ENCODE peak calls at places on chromosome 6, in five cellular contexts. Q, L, J, H and F are unnamed samples. For H3K4me1, the result is how much of the 10 kb centered on the place peaks cover.

GRCh38 chr6:167394330-167394729 is 69.4 kb downstream of the TTLL2 start:
- ATAC-seq in Q (no peak), L (no peak), J (no peak), H (peak), F (no peak)

GRCh38 chr6:30590509-30590908 is 19.3 kb downstream of the ABCF1 start:
- ATAC-seq in Q (no peak), L (no peak), J (no peak), H (no peak), F (no peak)

GRCh38 chr6:145020543-145020942 is 714.8 kb downstream of the EPM2A start:
- ATAC-seq in Q (no peak), L (no peak), J (no peak), H (no peak), F (no peak)

GRCh38 chr6:3355358-3356055 is 96.8 kb downstream of the PSMG4 start:
- ATAC-seq in Q (peak), L (peak), J (peak), H (peak), F (peak)

GRCh38 chr6:11058406-11058805 is 14.3 kb upstream of the ELOVL2 start:
- ATAC-seq in Q (no peak), L (no peak), J (no peak), H (no peak), F (no peak)

GRCh38 chr6:158270389-158271127 is 41.7 kb upstream of the TULP4 start:
- ATAC-seq in Q (no peak), L (no peak), J (no peak), H (no peak), F (no peak)

GRCh38 chr6:106974999-106975698 is 620 bp upstream of the CD24 start:
- ATAC-seq in Q (no peak), L (no peak), J (peak), H (peak), F (peak)

GRCh38 chr6:143615785-143616184 is 62.0 kb upstream of the PHACTR2 start:
- ATAC-seq in Q (no peak), L (no peak), J (no peak), H (no peak), F (no peak)

GRCh38 chr6:56986611-56987010 is 31.7 kb downstream of the BEND6 start:
- ATAC-seq in Q (no peak), L (no peak), J (no peak), H (no peak), F (no peak)

GRCh38 chr6:73452107-73452461 is at the start of gene CGAS:
- ATAC-seq in Q (peak), L (peak), J (peak), H (peak), F (peak)

GRCh38 chr6:47134476-47135189 is 92.5 kb upstream of the ADGRF1 start:
- ATAC-seq in Q (no peak), L (no peak), J (peak), H (peak), F (peak)

GRCh38 chr6:106860940-106861339 is 113.6 kb downstream of the CD24 start:
- ATAC-seq in Q (no peak), L (no peak), J (no peak), H (no peak), F (no peak)

GRCh38 chr6:113630738-113631535 is 226.2 kb upstream of the MARCKS start:
- ATAC-seq in Q (peak), L (peak), J (no peak), H (peak), F (peak)

GRCh38 chr6:43954311-43955131 is 172.7 kb downstream of the MRPL14 start:
- ATAC-seq in Q (no peak), L (peak), J (no peak), H (no peak), F (no peak)

GRCh38 chr6:27776504-27776903 is 135.7 kb downstream of the OR2B2 start:
- ATAC-seq in Q (no peak), L (no peak), J (no peak), H (no peak), F (no peak)

GRCh38 chr6:35043381-35043780 is 97.8 kb downstream of the TCP11 start:
- ATAC-seq in Q (no peak), L (no peak), J (no peak), H (no peak), F (no peak)

GRCh38 chr6:31173406-31173805 is 2.9 kb upstream of the POU5F1 start:
- ATAC-seq in Q (no peak), L (no peak), J (no peak), H (no peak), F (no peak)

GRCh38 chr6:130913119-130913518 is 85.9 kb downstream of the SMLR1 start:
- ATAC-seq in Q (peak), L (no peak), J (no peak), H (no peak), F (no peak)

GRCh38 chr6:54057068-54057467 is 54.2 kb upstream of the MLIP start:
- ATAC-seq in Q (no peak), L (no peak), J (no peak), H (no peak), F (no peak)

GRCh38 chr6:156842598-156843250 is 65.5 kb downstream of the ARID1B start:
- ATAC-seq in Q (no peak), L (no peak), J (no peak), H (no peak), F (no peak)

GRCh38 chr6:44679906-44680698 is 292.6 kb downstream of the CDC5L start:
- ATAC-seq in Q (no peak), L (no peak), J (no peak), H (no peak), F (no peak)

GRCh38 chr6:117074672-117075071 is 190.7 kb upstream of the VGLL2 start:
- ATAC-seq in Q (no peak), L (no peak), J (no peak), H (no peak), F (no peak)

GRCh38 chr6:122730775-122731386 is 48.6 kb upstream of the FABP7 start:
- ATAC-seq in Q (no peak), L (no peak), J (no peak), H (peak), F (no peak)

GRCh38 chr6:73506246-73506645 is 14.6 kb downstream of the EEF1A1 start:
- ATAC-seq in Q (no peak), L (no peak), J (no peak), H (no peak), F (no peak)

GRCh38 chr6:33794910-33795615 is 6.1 kb upstream of the LEMD2 start:
- ATAC-seq in Q (no peak), L (no peak), J (no peak), H (no peak), F (no peak)

GRCh38 chr6:6580225-6580870 is 8.2 kb upstream of the LY86 start:
- ATAC-seq in Q (no peak), L (no peak), J (no peak), H (no peak), F (no peak)

GRCh38 chr6:20946037-20946436 is 411.8 kb downstream of the CDKAL1 start:
- ATAC-seq in Q (no peak), L (no peak), J (peak), H (no peak), F (no peak)

GRCh38 chr6:66897576-66897975 is 1190.5 kb upstream of the EYS start:
- ATAC-seq in Q (no peak), L (no peak), J (no peak), H (no peak), F (no peak)

GRCh38 chr6:108714774-108715414 is 133.3 kb upstream of the ARMC2 start:
- ATAC-seq in Q (no peak), L (no peak), J (no peak), H (peak), F (no peak)

GRCh38 chr6:37783831-37784584 is 35.5 kb upstream of the ZFAND3 start:
- ATAC-seq in Q (peak), L (peak), J (peak), H (peak), F (peak)

GRCh38 chr6:70060680-70061079 is 194.3 kb downstream of the COL19A1 start:
- ATAC-seq in Q (no peak), L (no peak), J (no peak), H (no peak), F (no peak)

GRCh38 chr6:166333172-166333995 is 9.0 kb downstream of the SFT2D1 start:
- ATAC-seq in Q (peak), L (no peak), J (no peak), H (no peak), F (no peak)

GRCh38 chr6:137013738-137014602 is 30.8 kb downstream of the IL20RA start:
- ATAC-seq in Q (no peak), L (no peak), J (peak), H (peak), F (peak)

GRCh38 chr6:167786859-167787675 is 39.6 kb upstream of the AFDN start:
- ATAC-seq in Q (no peak), L (no peak), J (no peak), H (no peak), F (no peak)

GRCh38 chr6:49423817-49424216 is 39.2 kb downstream of the MMUT start:
- ATAC-seq in Q (no peak), L (no peak), J (peak), H (no peak), F (no peak)

GRCh38 chr6:135118142-135118730 is 62.9 kb upstream of the MYB start:
- ATAC-seq in Q (no peak), L (no peak), J (no peak), H (no peak), F (no peak)
- H3K4me1 ChIP-seq in Q (under half), L (under half), J (under half), H (under half), F (under half)

DNA sequence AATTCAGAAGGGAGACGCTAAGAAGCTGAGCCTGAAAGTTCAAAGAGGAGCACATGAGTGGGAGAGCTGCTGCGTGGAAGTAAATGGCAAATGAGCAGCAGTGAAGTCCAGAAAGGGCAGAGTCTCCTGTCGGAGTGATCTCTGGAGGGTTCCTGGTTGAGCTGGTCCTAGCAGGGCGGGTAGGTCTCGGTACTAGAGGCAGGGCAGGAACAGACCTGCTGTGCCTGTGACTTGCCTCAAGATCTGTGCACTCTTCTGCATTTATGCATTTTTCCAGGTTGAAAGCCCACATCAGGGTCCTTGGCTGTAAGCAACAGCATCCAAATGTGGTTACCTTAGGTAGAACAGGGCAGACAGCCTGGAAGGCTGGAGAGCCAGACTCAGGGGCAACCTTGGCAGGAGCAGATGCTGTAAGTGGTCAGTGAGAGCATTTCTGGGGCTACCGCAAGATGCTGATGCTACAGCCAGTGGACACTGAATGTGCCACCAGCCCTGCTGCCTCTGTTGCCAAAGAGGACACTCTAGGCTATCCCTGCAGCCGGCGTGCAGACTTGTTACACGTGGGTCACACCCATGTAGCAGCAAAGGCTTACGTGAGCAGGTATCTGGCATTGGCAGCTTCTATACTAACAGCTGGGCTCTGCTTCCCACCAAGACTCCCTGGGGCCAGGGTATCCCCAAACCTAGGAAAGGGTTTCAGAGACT is 8.4 kb downstream of the DUSP22 start:
- ATAC-seq in Q (no peak), L (no peak), J (no peak), H (no peak), F (no peak)
- H3K4me1 ChIP-seq in Q (under half), L (half or more), J (under half), H (under half), F (under half)

GRCh38 chr6:52333840-52334200 is 28.1 kb upstream of the PAQR8 start:
- ATAC-seq in Q (peak), L (no peak), J (no peak), H (no peak), F (no peak)

GRCh38 chr6:52328303-52328662 is 33.7 kb upstream of the PAQR8 start:
- ATAC-seq in Q (no peak), L (no peak), J (no peak), H (no peak), F (no peak)

GRCh38 chr6:52331793-52332457 is 30.0 kb upstream of the PAQR8 start:
- ATAC-seq in Q (no peak), L (no peak), J (peak), H (no peak), F (no peak)

GRCh38 chr6:52328721-52329120 is 33.2 kb upstream of the PAQR8 start:
- ATAC-seq in Q (no peak), L (no peak), J (no peak), H (no peak), F (no peak)

GRCh38 chr6:52330470-52330869 is 31.5 kb upstream of the PAQR8 start:
- ATAC-seq in Q (no peak), L (no peak), J (no peak), H (no peak), F (no peak)
- H3K4me1 ChIP-seq in Q (under half), L (under half), J (under half), H (under half), F (under half)

GRCh38 chr6:32192608-32193039 is at the start of gene GPSM3:
- ATAC-seq in Q (no peak), L (no peak), J (no peak), H (no peak), F (no peak)

GRCh38 chr6:32189742-32190053 is 304 bp downstream of the PBX2 start:
- ATAC-seq in Q (no peak), L (no peak), J (no peak), H (peak), F (no peak)

GRCh38 chr6:32190054-32190945 is at the start of gene PBX2:
- ATAC-seq in Q (peak), L (peak), J (peak), H (peak), F (peak)

GRCh38 chr6:32191696-32192607 is 491 bp downstream of the GPSM3 start:
- ATAC-seq in Q (no peak), L (no peak), J (no peak), H (no peak), F (no peak)

DNA sequence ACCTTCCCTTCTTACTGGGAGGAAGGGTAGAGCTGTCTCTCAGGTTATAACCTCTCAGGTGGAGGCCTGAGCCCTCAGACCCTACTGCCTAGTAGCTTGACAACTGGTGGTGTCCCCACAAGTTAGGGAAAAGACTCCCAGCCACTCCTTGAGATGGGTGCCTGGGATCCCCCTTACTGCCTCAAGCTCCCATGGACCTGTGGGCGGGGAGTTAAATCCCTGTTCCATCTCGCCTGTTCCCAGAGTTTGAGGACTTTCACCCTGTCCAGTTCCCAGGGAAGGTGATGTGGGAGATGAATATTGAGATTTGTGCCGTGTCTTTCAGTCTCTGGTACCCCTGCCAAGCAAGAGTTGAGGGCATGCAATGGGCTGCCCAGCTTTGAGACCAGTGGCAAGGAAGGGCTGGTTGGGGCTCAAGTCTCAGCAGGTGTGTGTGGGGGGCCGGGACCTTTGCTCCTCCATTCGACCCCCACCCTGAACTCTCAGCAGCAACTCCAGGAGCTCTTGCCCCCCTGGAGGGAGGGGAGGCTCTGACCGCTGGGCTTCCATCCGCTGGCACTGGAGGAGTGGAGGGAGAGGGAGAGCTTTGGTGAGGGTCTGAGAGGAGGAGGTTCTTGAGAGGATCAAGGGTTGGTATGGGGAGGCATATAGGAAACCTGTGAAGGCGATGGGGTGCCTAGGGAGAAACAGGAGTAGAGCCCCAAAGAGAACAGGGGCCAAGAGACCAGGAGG is 1.1 kb upstream of the PBX2 start:
- ATAC-seq in Q (no peak), L (no peak), J (no peak), H (no peak), F (no peak)
- H3K4me1 ChIP-seq in Q (half or more), L (half or more), J (under half), H (under half), F (half or more)

DNA sequence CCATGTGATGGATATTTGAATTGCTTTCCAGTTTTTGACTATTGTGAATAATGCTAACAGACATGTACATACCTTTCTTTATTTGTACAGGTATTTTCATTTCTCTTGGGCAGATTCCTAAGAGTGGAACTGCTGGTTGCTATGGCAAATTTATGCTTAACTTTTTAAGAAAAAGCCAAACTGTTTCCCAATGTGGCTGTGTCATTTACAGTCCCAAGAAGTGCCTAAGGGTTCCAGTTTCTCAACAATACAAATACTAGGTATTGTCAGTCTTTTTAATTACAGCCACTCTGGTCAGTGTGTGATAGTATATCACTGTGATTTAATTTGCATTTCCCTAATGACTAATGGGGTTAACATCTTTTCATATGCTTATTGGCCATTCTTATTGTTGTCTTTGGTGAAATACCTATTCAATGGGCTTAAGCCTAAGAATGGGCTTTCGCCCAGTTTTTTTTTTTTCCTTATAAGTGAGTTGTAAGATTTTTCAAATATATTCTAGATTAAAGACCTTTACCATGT is 10.3 kb downstream of the REPS1 start:
- ATAC-seq in Q (no peak), L (no peak), J (no peak), H (no peak), F (no peak)
- H3K4me1 ChIP-seq in Q (under half), L (under half), J (under half), H (under half), F (half or more)

DNA sequence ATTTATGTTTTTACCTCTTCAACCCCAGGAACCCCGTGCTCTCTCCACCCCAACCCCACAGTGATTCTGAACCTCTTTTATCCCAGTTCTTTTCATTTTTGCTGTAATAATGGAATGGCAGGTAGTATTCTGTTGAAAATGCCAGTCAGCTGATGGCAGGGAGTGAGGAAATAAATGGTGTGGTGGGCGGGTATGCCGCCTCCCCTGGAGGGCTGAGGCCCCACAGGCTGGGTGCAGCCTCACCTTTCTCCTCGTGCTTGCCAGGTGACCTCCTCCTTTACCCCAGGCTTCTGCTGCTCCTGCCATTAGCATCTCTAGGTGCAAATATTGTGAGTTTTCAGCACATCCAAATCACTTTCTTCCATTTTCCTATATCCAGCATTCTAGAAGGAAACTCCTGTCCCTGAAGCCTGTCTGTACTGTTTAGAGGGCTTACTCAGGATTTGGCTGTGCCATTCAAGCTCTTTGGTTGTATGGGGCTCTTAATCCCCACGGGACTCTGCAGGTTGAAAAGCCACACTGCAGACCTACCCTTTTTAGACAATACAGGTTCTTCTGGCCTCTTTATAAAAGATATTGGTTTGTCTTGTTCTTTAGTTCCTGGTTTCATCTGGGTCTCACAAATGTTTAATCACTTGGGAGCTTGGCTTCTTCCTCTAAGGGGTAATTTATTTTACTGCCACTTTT is 201.8 kb downstream of the JARID2 start:
- ATAC-seq in Q (no peak), L (no peak), J (no peak), H (no peak), F (no peak)
- H3K4me1 ChIP-seq in Q (under half), L (half or more), J (under half), H (under half), F (under half)

GRCh38 chr6:4885534-4885933 is 109.3 kb downstream of the CDYL start:
- ATAC-seq in Q (no peak), L (no peak), J (no peak), H (no peak), F (no peak)
- H3K4me1 ChIP-seq in Q (under half), L (under half), J (under half), H (under half), F (under half)